ENCODE peak calls at places on chromosomes 16 and 17, in seven cellular contexts. N is H54; K is CD8-positive, alpha-beta T cell; W is activated CD4-positive, alpha-beta T cell treated with anti-CD3 and anti-CD28 coated beads, Interleukin-2, amount 10 ng/mL, durations not matched to agents 7 days and 5 days; L is NCI-H82; G is A549; M is GM04503. O is an unnamed sample.

GRCh38 chr16:2586901-2587480 is 49.2 kb downstream of the PDPK1 start:
- DNase-seq in N (no peak), K (no peak), W (no peak), L (no peak), G (no peak), M (no peak), O (no peak)

GRCh38 chr16:12794486-12795399 is 8.9 kb downstream of the CPPED1 start:
- DNase-seq in N (no peak), K (no peak), W (no peak), L (no peak), G (no peak), M (no peak), O (no peak)

GRCh38 chr17:8922451-8922850 is 43.1 kb downstream of the PIK3R5 start:
- DNase-seq in N (no peak), K (no peak), W (no peak), L (no peak), G (no peak), M (peak), O (no peak)

GRCh38 chr17:12765544-12765943 is 23.8 kb upstream of the ARHGAP44 start:
- DNase-seq in N (peak), K (no peak), W (no peak), L (no peak), G (peak), M (no peak), O (no peak)

GRCh38 chr16:55941552-55941951 is 66.4 kb upstream of the CES5A start:
- DNase-seq in N (no peak), K (no peak), W (no peak), L (no peak), G (no peak), M (no peak), O (no peak)

GRCh38 chr16:84041881-84042280 is 714 bp downstream of the SLC38A8 start:
- DNase-seq in N (no peak), K (no peak), W (no peak), L (no peak), G (no peak), M (no peak), O (no peak)

GRCh38 chr16:50861926-50862325 is 120.0 kb downstream of the CYLD start:
- DNase-seq in N (peak), K (no peak), W (no peak), L (no peak), G (peak), M (no peak), O (no peak)

GRCh38 chr16:27363797-27364196 is 38.2 kb upstream of the IL21R start:
- DNase-seq in N (no peak), K (no peak), W (no peak), L (no peak), G (no peak), M (no peak), O (peak)

GRCh38 chr17:57898487-57899311 is 48.9 kb upstream of the MRPS23 start:
- DNase-seq in N (no peak), K (no peak), W (no peak), L (peak), G (no peak), M (no peak), O (peak)

GRCh38 chr16:30163538-30163937 is 19.9 kb upstream of the CORO1A start:
- DNase-seq in N (no peak), K (no peak), W (no peak), L (no peak), G (no peak), M (no peak), O (no peak)

GRCh38 chr17:56785396-56785795 is 48.3 kb downstream of the C17orf67 start:
- DNase-seq in N (no peak), K (no peak), W (no peak), L (no peak), G (no peak), M (no peak), O (no peak)

GRCh38 chr16:87661561-87661960 is 59.3 kb downstream of the JPH3 start:
- DNase-seq in N (no peak), K (peak), W (peak), L (peak), G (peak), M (no peak), O (no peak)

GRCh38 chr17:28812980-28813377 is 29.6 kb downstream of the FAM222B start:
- DNase-seq in N (no peak), K (no peak), W (no peak), L (no peak), G (no peak), M (no peak), O (no peak)

GRCh38 chr16:85296859-85297698 is 184.8 kb upstream of the CIBAR2 start:
- DNase-seq in N (peak), K (peak), W (peak), L (peak), G (peak), M (no peak), O (peak)

GRCh38 chr17:77571562-77571981 is 386.9 kb upstream of the TNRC6C start:
- DNase-seq in N (no peak), K (peak), W (peak), L (peak), G (no peak), M (no peak), O (no peak)

GRCh38 chr17:67671492-67671891 is 46.2 kb upstream of the NOL11 start:
- DNase-seq in N (no peak), K (no peak), W (no peak), L (no peak), G (no peak), M (no peak), O (no peak)

GRCh38 chr16:17658881-17659280 is 188.1 kb upstream of the XYLT1 start:
- DNase-seq in N (no peak), K (no peak), W (no peak), L (no peak), G (no peak), M (no peak), O (no peak)

GRCh38 chr17:66493283-66494019 is 191.0 kb downstream of the PRKCA start:
- DNase-seq in N (no peak), K (no peak), W (no peak), L (no peak), G (peak), M (peak), O (no peak)

GRCh38 chr17:74776044-74776962 is at the start of gene NAT9:
- DNase-seq in N (peak), K (peak), W (peak), L (peak), G (peak), M (peak), O (peak)

GRCh38 chr17:74643826-74644225 is 20.3 kb upstream of the CD300E start:
- DNase-seq in N (no peak), K (no peak), W (no peak), L (no peak), G (no peak), M (no peak), O (no peak)

GRCh38 chr17:3687949-3688614 is 7.9 kb downstream of the P2RX5 start:
- DNase-seq in N (no peak), K (no peak), W (no peak), L (no peak), G (no peak), M (no peak), O (no peak)

GRCh38 chr17:13833921-13834320 is 232.2 kb upstream of the HS3ST3A1 start:
- DNase-seq in N (no peak), K (no peak), W (no peak), L (no peak), G (no peak), M (no peak), O (no peak)

GRCh38 chr17:44219126-44219635 is 294 bp downstream of the UBTF start:
- DNase-seq in N (peak), K (peak), W (peak), L (peak), G (peak), M (no peak), O (peak)

GRCh38 chr17:75844530-75845057 is 390 bp upstream of the UNC13D start:
- DNase-seq in N (peak), K (no peak), W (no peak), L (no peak), G (peak), M (no peak), O (peak)

O was measured in mucosa of descending colon.